ENCODE peak calls at places on chromosomes 5 and 9, in ten cellular contexts. One of them, this sample, is unnamed.

GRCh38 chr9:89655990-89656657 is 51.3 kb downstream of the GADD45G start:
- DNase-seq in germinal center: no peak
- DNase-seq in GM19239: no peak
- DNase-seq in NCI-H2171 treated with DMSO at 0.1 percent for 48 hours: no peak
- DNase-seq in CD4-positive, CD25-positive, alpha-beta regulatory T cell: peak
- DNase-seq in aorta: no peak
- DNase-seq in EL: no peak
- DNase-seq in posterior vena cava: peak
- DNase-seq in caudate nucleus: no peak
- DNase-seq in activated T-helper 1 cell treated with anti-CD3 and anti-CD28 coated beads, Interleukin-12 subunit alpha, Interleukin-12 subunit beta, Interleukin-2, Interleukin-4 antibody, amounts not matched to agents 30 ng/mL and 10 ng/mL and 1 ng/mL, durations not matched to agents 14 hours and 24 hours and 36 hours: peak
- DNase-seq in this sample: no peak

GRCh38 chr5:127988149-127988755 is 95.3 kb upstream of the SLC12A2 start:
- DNase-seq in EL: peak
- DNase-seq in GM19239: no peak
- DNase-seq in CD4-positive, CD25-positive, alpha-beta regulatory T cell: no peak
- DNase-seq in posterior vena cava: no peak
- DNase-seq in activated T-helper 1 cell treated with anti-CD3 and anti-CD28 coated beads, Interleukin-12 subunit alpha, Interleukin-12 subunit beta, Interleukin-2, Interleukin-4 antibody, amounts not matched to agents 30 ng/mL and 10 ng/mL and 1 ng/mL, durations not matched to agents 14 hours and 24 hours and 36 hours: no peak
- DNase-seq in NCI-H2171 treated with DMSO at 0.1 percent for 48 hours: peak
- DNase-seq in germinal center: no peak
- DNase-seq in aorta: no peak
- DNase-seq in caudate nucleus: no peak
- DNase-seq in this sample: no peak

GRCh38 chr5:167576928-167577327 is 714.5 kb upstream of the WWC1 start:
- DNase-seq in caudate nucleus: no peak
- DNase-seq in aorta: no peak
- DNase-seq in activated T-helper 1 cell treated with anti-CD3 and anti-CD28 coated beads, Interleukin-12 subunit alpha, Interleukin-12 subunit beta, Interleukin-2, Interleukin-4 antibody, amounts not matched to agents 30 ng/mL and 10 ng/mL and 1 ng/mL, durations not matched to agents 14 hours and 24 hours and 36 hours: no peak
- DNase-seq in NCI-H2171 treated with DMSO at 0.1 percent for 48 hours: no peak
- DNase-seq in CD4-positive, CD25-positive, alpha-beta regulatory T cell: no peak
- DNase-seq in germinal center: no peak
- DNase-seq in GM19239: no peak
- DNase-seq in EL: no peak
- DNase-seq in posterior vena cava: no peak
- DNase-seq in this sample: no peak

GRCh38 chr5:79954620-79955019 is 36.4 kb downstream of the MTX3 start:
- DNase-seq in GM19239: no peak
- DNase-seq in caudate nucleus: no peak
- DNase-seq in activated T-helper 1 cell treated with anti-CD3 and anti-CD28 coated beads, Interleukin-12 subunit alpha, Interleukin-12 subunit beta, Interleukin-2, Interleukin-4 antibody, amounts not matched to agents 30 ng/mL and 10 ng/mL and 1 ng/mL, durations not matched to agents 14 hours and 24 hours and 36 hours: no peak
- DNase-seq in posterior vena cava: no peak
- DNase-seq in germinal center: no peak
- DNase-seq in EL: no peak
- DNase-seq in aorta: no peak
- DNase-seq in CD4-positive, CD25-positive, alpha-beta regulatory T cell: no peak
- DNase-seq in NCI-H2171 treated with DMSO at 0.1 percent for 48 hours: no peak
- DNase-seq in this sample: no peak

GRCh38 chr9:108182950-108183381 is 672.8 kb downstream of the ACTL7B start:
- DNase-seq in activated T-helper 1 cell treated with anti-CD3 and anti-CD28 coated beads, Interleukin-12 subunit alpha, Interleukin-12 subunit beta, Interleukin-2, Interleukin-4 antibody, amounts not matched to agents 30 ng/mL and 10 ng/mL and 1 ng/mL, durations not matched to agents 14 hours and 24 hours and 36 hours: no peak
- DNase-seq in aorta: peak
- DNase-seq in germinal center: no peak
- DNase-seq in EL: peak
- DNase-seq in posterior vena cava: no peak
- DNase-seq in NCI-H2171 treated with DMSO at 0.1 percent for 48 hours: no peak
- DNase-seq in caudate nucleus: no peak
- DNase-seq in CD4-positive, CD25-positive, alpha-beta regulatory T cell: no peak
- DNase-seq in GM19239: no peak
- DNase-seq in this sample: no peak

GRCh38 chr5:53069626-53070025 is 39.9 kb downstream of the MOCS2 start:
- DNase-seq in NCI-H2171 treated with DMSO at 0.1 percent for 48 hours: no peak
- DNase-seq in CD4-positive, CD25-positive, alpha-beta regulatory T cell: peak
- DNase-seq in caudate nucleus: no peak
- DNase-seq in EL: peak
- DNase-seq in germinal center: no peak
- DNase-seq in activated T-helper 1 cell treated with anti-CD3 and anti-CD28 coated beads, Interleukin-12 subunit alpha, Interleukin-12 subunit beta, Interleukin-2, Interleukin-4 antibody, amounts not matched to agents 30 ng/mL and 10 ng/mL and 1 ng/mL, durations not matched to agents 14 hours and 24 hours and 36 hours: peak
- DNase-seq in GM19239: no peak
- DNase-seq in aorta: no peak
- DNase-seq in posterior vena cava: no peak
- DNase-seq in this sample: no peak

GRCh38 chr5:54533541-54534179 is 16.1 kb downstream of the SNX18 start:
- DNase-seq in EL: no peak
- DNase-seq in posterior vena cava: no peak
- DNase-seq in CD4-positive, CD25-positive, alpha-beta regulatory T cell: no peak
- DNase-seq in NCI-H2171 treated with DMSO at 0.1 percent for 48 hours: no peak
- DNase-seq in aorta: no peak
- DNase-seq in GM19239: no peak
- DNase-seq in caudate nucleus: no peak
- DNase-seq in activated T-helper 1 cell treated with anti-CD3 and anti-CD28 coated beads, Interleukin-12 subunit alpha, Interleukin-12 subunit beta, Interleukin-2, Interleukin-4 antibody, amounts not matched to agents 30 ng/mL and 10 ng/mL and 1 ng/mL, durations not matched to agents 14 hours and 24 hours and 36 hours: no peak
- DNase-seq in germinal center: no peak
- DNase-seq in this sample: no peak

GRCh38 chr9:34993502-34994428 is 4.2 kb downstream of the DNAJB5 start:
- DNase-seq in GM19239: no peak
- DNase-seq in aorta: peak
- DNase-seq in germinal center: no peak
- DNase-seq in caudate nucleus: peak
- DNase-seq in NCI-H2171 treated with DMSO at 0.1 percent for 48 hours: no peak
- DNase-seq in CD4-positive, CD25-positive, alpha-beta regulatory T cell: no peak
- DNase-seq in activated T-helper 1 cell treated with anti-CD3 and anti-CD28 coated beads, Interleukin-12 subunit alpha, Interleukin-12 subunit beta, Interleukin-2, Interleukin-4 antibody, amounts not matched to agents 30 ng/mL and 10 ng/mL and 1 ng/mL, durations not matched to agents 14 hours and 24 hours and 36 hours: no peak
- DNase-seq in posterior vena cava: peak
- DNase-seq in EL: peak
- DNase-seq in this sample: no peak

This sample was measured in NCI-H446 treated with DMSO at 0.1 percent for 48 hours.